ENCODE peak calls at places on chromosomes 12 and 14, in five cellular contexts. L is DND-41, U is RWPE2, Z is astrocyte of the spinal cord, P is endothelial cell of umbilical vein. B is an unnamed sample.

GRCh38 chr12:102816816-102817434 is 100.1 kb downstream of the PAH start:
- DNase-seq in P (peak; percentile 3), L (no peak), Z (peak; percentile 14), U (no peak), B (no peak)

GRCh38 chr12:97957109-97957508 is 494.5 kb downstream of the RMST start:
- DNase-seq in U (no peak), L (no peak), P (no peak), Z (no peak), B (no peak)

GRCh38 chr12:123243851-123244250 is 10.6 kb downstream of the MTRFR start:
- DNase-seq in Z (no peak), L (no peak), U (no peak), P (no peak), B (no peak)

GRCh38 chr14:66244834-66245233 is 241.3 kb upstream of the CCDC196 start:
- DNase-seq in P (no peak), U (no peak), Z (no peak), L (no peak), B (no peak)

GRCh38 chr14:21054768-21055145 is 2.9 kb upstream of the RNASE8 start:
- DNase-seq in U (no peak), P (no peak), Z (no peak), L (no peak), B (no peak)

GRCh38 chr12:4779749-4780148 is 59.5 kb downstream of the GALNT8 start:
- DNase-seq in U (no peak), P (no peak), Z (no peak), L (no peak), B (no peak)

GRCh38 chr12:31234955-31235867 is 90.7 kb downstream of the SINHCAF start:
- DNase-seq in Z (peak; percentile 48), P (peak; percentile 36), L (no peak), U (no peak), B (no peak)

GRCh38 chr12:122959566-122960192 is 6.6 kb downstream of the ABCB9 start:
- DNase-seq in Z (no peak), U (no peak), P (no peak), L (no peak), B (no peak)

GRCh38 chr14:58717211-58717610 is 79.4 kb downstream of the DACT1 start:
- DNase-seq in Z (no peak), P (no peak), L (no peak), U (no peak), B (no peak)

GRCh38 chr12:124327362-124328043 is 32.6 kb downstream of the RFLNA start:
- DNase-seq in L (no peak), P (no peak), Z (no peak), U (no peak), B (no peak)

GRCh38 chr14:39015360-39015961 is 87.6 kb downstream of the SEC23A start:
- DNase-seq in Z (peak; percentile 58), L (peak; percentile 26), U (no peak), P (peak; percentile 76), B (no peak)

GRCh38 chr12:52007158-52007921 is 594 bp downstream of the TAMALIN start:
- DNase-seq in Z (no peak), P (peak; percentile 47), L (peak; percentile 40), U (no peak), B (peak; percentile 19)

GRCh38 chr14:101492716-101493115 is 68.6 kb upstream of the DIO3 start:
- DNase-seq in L (no peak), Z (no peak), U (peak; percentile 59), P (no peak), B (no peak)

GRCh38 chr12:6953417-6954315 is 2.5 kb downstream of the PTPN6 start:
- DNase-seq in L (peak; percentile 81), U (no peak), P (peak; percentile 46), Z (no peak), B (peak; percentile 50)

GRCh38 chr12:2256453-2256852 is 203.7 kb downstream of the CACNA1C start:
- DNase-seq in U (no peak), Z (peak; percentile 47), L (no peak), P (no peak), B (no peak)

GRCh38 chr14:106459971-106460730 is 933.8 kb downstream of the TMEM121 start:
- DNase-seq in P (no peak), Z (no peak), U (no peak), L (peak; percentile 63), B (peak; percentile 60)

GRCh38 chr14:77372304-77372841 is 4.5 kb downstream of the TMED8 start:
- DNase-seq in Z (peak; percentile 48), P (no peak), U (no peak), L (no peak), B (no peak)

GRCh38 chr12:66352197-66352596 is 49.9 kb downstream of the HELB start:
- DNase-seq in Z (no peak), P (peak; percentile 27), L (peak; percentile 33), U (no peak), B (no peak)

GRCh38 chr14:21704340-21704737 is 30.7 kb upstream of the OR4E1 start:
- DNase-seq in L (no peak), U (no peak), Z (no peak), P (no peak), B (no peak)

GRCh38 chr14:58150243-58150805 is 1.7 kb downstream of the ARMH4 start:
- DNase-seq in U (no peak), Z (no peak), L (no peak), P (no peak), B (no peak)

GRCh38 chr12:82583756-82584155 is 103.0 kb upstream of the TMTC2 start:
- DNase-seq in P (no peak), Z (no peak), U (no peak), L (no peak), B (no peak)

GRCh38 chr12:20097561-20097960 is 270.8 kb upstream of the PDE3A start:
- DNase-seq in U (no peak), Z (peak; percentile 55), P (peak; percentile 52), L (no peak), B (no peak)

GRCh38 chr14:83042858-83043257 is 1509.2 kb upstream of the SEL1L start:
- DNase-seq in Z (no peak), L (no peak), U (no peak), P (no peak), B (no peak)

GRCh38 chr14:56334458-56334857 is 216.2 kb downstream of the PELI2 start:
- DNase-seq in P (peak; percentile 60), U (no peak), L (no peak), Z (no peak), B (no peak)

GRCh38 chr12:58388261-58388660 is 446.9 kb downstream of the ATP23 start:
- DNase-seq in Z (no peak), P (no peak), U (no peak), L (no peak), B (no peak)

GRCh38 chr12:57085999-57086950 is 2.6 kb upstream of the NAB2 start:
- DNase-seq in P (peak; percentile 83), L (peak; percentile 71), U (no peak), Z (peak; percentile 81), B (no peak)

GRCh38 chr12:113837059-113837458 is 129.1 kb downstream of the RBM19 start:
- DNase-seq in Z (no peak), U (no peak), P (no peak), L (no peak), B (no peak)

GRCh38 chr12:109167781-109168180 is 51.4 kb downstream of the ACACB start:
- DNase-seq in P (no peak), L (no peak), Z (no peak), U (no peak), B (no peak)

GRCh38 chr14:74977901-74978385 is 22.5 kb upstream of the PGF start:
- DNase-seq in P (no peak), L (no peak), Z (no peak), U (no peak), B (no peak)

GRCh38 chr14:68661226-68662225 is 131.3 kb downstream of the ZFP36L1 start:
- DNase-seq in U (peak; percentile 25), P (no peak), Z (no peak), L (no peak), B (no peak)

GRCh38 chr12:80821513-80822000 is 104.8 kb downstream of the MYF5 start:
- DNase-seq in U (no peak), L (no peak), Z (no peak), P (no peak), B (no peak)

GRCh38 chr12:113852273-113852672 is 113.9 kb downstream of the RBM19 start:
- DNase-seq in L (no peak), Z (no peak), P (no peak), U (no peak), B (no peak)

GRCh38 chr14:71130491-71131179 is 223.4 kb downstream of the PCNX1 start:
- DNase-seq in U (no peak), Z (peak; percentile 85), P (peak; percentile 70), L (no peak), B (no peak)

DNA sequence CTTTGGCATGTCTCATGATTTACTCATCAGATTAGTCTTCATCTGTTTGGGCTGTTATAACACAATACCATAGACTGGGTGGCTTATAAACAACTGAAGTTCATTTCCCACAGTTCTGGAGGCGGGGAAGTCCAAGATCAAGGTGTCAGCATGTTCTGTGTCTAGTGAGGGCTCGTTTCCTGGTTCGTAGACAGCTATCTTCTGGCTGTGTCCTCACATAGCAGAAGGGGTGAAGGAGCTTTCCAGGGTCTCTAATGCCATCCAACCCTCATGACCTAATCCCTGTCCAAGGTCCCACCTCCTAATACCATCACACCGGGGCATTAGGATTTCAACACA is 30.8 kb upstream of the NRDE2 start:
- DNase-seq in U (no peak), L (no peak), Z (no peak), P (no peak), B (no peak)
- TF ChIP-seq CTCF in U (no peak), L (no peak), Z (no peak), P (no peak), B (no peak)

DNA sequence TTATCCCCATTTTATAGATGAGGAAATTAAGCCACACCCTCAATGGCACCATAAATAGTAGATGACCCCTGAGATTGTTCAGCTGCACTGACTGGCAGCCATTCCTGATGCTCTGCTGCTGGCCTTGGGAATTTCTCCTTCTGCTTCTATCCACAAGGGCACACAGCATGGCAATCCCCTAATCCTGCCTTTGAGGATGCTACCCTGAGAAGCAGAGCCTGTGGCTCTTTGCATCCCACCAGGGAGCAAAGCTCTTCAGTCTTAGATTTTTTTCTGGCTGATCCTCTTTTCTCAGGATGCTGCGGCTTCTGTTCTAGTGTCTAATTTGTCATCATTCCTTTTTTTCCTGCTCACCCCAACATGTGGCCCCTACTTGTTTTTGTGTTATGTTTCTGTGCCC is 114.8 kb downstream of the TMX1 start:
- DNase-seq in P (no peak), U (no peak), L (no peak), Z (no peak), B (no peak)
- TF ChIP-seq CTCF in P (no peak), U (no peak), L (no peak), Z (no peak), B (no peak)

GRCh38 chr12:76346236-76346635 is 2.0 kb downstream of the BBS10 start:
- DNase-seq in U (no peak), Z (no peak), P (no peak), L (no peak), B (no peak)
- TF ChIP-seq CTCF in U (no peak), Z (no peak), P (no peak), L (no peak), B (no peak)

GRCh38 chr12:99386907-99387306 is 260.6 kb upstream of the GARIN6 start:
- DNase-seq in Z (peak; percentile 47), L (no peak), P (no peak), U (no peak), B (no peak)
- TF ChIP-seq CTCF in Z (peak; percentile 53), L (peak; percentile 57), P (no peak), U (peak; percentile 73), B (no peak)